ENCODE peak calls at places on chromosomes 16 and 17, in four cellular contexts. C, R, B and Q are unnamed samples.

GRCh38 chr17:35725058-35725457 is 6.4 kb upstream of the RASL10B start:
- DNase-seq in C (no peak), R (no peak), B (no peak), Q (no peak)

GRCh38 chr17:35588196-35588920 is 1.2 kb downstream of the AP2B1 start:
- DNase-seq in C (no peak), R (no peak), B (no peak), Q (no peak)

GRCh38 chr17:4592240-4593005 is 8.1 kb downstream of the SMTNL2 start:
- DNase-seq in C (no peak), R (no peak), B (no peak), Q (no peak)

GRCh38 chr16:70269471-70269870 is 17.7 kb upstream of the EXOSC6 start:
- DNase-seq in C (no peak), R (no peak), B (peak; percentile 6), Q (no peak)

GRCh38 chr17:10198509-10199249 is at the start of gene GAS7:
- DNase-seq in C (no peak), R (no peak), B (no peak), Q (peak; percentile 68)

GRCh38 chr16:78749745-78750268 is 650.4 kb downstream of the WWOX start:
- DNase-seq in C (no peak), R (peak; percentile 41), B (no peak), Q (no peak)

GRCh38 chr16:51638338-51639135 is 487.5 kb upstream of the SALL1 start:
- DNase-seq in C (no peak), R (no peak), B (no peak), Q (no peak)

GRCh38 chr17:14298221-14298994 is 2.5 kb upstream of the HS3ST3B1 start:
- DNase-seq in C (no peak), R (no peak), B (no peak), Q (no peak)

GRCh38 chr16:85523602-85524364 is 89.3 kb upstream of the GSE1 start:
- DNase-seq in C (peak; percentile 82), R (no peak), B (peak; percentile 82), Q (peak; percentile 66)

GRCh38 chr16:81436381-81436780 is 8.2 kb upstream of the CMIP start:
- DNase-seq in C (no peak), R (no peak), B (no peak), Q (no peak)

GRCh38 chr16:68490829-68491575 is 42.7 kb upstream of the SMPD3 start:
- DNase-seq in C (no peak), R (no peak), B (no peak), Q (no peak)

GRCh38 chr16:50035468-50035992 is 10.5 kb downstream of the CNEP1R1 start:
- DNase-seq in C (peak; percentile 93), R (no peak), B (no peak), Q (no peak)

GRCh38 chr16:73196670-73197069 is 148.7 kb upstream of the ZFHX3 start:
- DNase-seq in C (peak; percentile 70), R (peak; percentile 24), B (peak; percentile 64), Q (peak; percentile 81)

GRCh38 chr17:265726-266125 is 84.3 kb upstream of the DOC2B start:
- DNase-seq in C (no peak), R (no peak), B (no peak), Q (no peak)

GRCh38 chr16:57756424-57757325 is 21.1 kb downstream of the KATNB1 start:
- DNase-seq in C (no peak), R (no peak), B (no peak), Q (no peak)

GRCh38 chr17:72567774-72568173 is 447.0 kb downstream of the SOX9 start:
- DNase-seq in C (no peak), R (no peak), B (no peak), Q (no peak)

GRCh38 chr17:40779181-40779909 is 3.0 kb downstream of the KRT27 start:
- DNase-seq in C (peak; percentile 18), R (no peak), B (no peak), Q (peak; percentile 10)

GRCh38 chr17:80931421-80932265 is 60.0 kb upstream of the CHMP6 start:
- DNase-seq in C (no peak), R (no peak), B (no peak), Q (peak; percentile 73)

GRCh38 chr17:4893721-4894560 is 5.4 kb upstream of the C17orf107 start:
- DNase-seq in C (no peak), R (no peak), B (no peak), Q (no peak)

GRCh38 chr17:37742114-37742761 is 2.6 kb downstream of the HNF1B start:
- DNase-seq in C (no peak), R (no peak), B (no peak), Q (no peak)

GRCh38 chr16:54390095-54390494 is 103.5 kb upstream of the IRX3 start:
- DNase-seq in C (no peak), R (no peak), B (no peak), Q (no peak)
- TF ChIP-seq TARDBP in C (no peak), R (no peak), B (no peak), Q (no peak)

DNA sequence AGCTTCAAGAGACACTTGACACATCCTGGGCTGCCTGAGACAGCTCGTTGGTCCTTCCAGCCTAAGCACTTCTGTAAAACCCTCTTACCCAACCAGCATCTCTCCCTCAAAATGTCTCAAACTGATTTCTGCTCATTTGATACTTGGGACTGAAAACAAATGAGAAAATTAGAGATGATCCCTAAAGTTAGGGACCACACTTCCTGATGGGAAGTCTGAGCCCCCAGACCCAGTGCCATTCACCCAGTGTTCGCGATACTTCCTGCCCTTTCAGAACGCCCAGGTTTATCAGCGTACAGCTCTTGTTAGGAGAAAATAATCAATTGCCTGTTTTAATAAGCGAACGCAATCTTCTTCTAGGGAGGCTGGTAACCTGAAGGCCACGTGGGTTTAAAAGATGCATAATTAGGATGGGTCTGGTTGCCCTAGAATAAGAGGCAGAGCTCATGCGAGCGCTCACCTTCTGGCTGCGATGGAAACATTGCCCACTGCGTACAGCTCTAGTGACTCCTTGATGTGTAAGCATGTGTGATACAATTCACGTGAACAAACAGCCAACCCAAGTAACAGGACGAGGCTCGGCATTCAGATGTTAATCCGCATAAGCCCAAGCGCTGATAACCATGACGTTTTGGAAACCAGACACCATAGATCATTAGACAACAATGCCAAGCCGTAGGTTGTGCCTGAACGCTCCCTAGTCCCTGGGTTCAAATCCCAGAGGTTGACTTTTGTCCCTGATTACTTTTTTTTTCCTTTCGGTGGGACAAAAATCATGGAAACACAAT is 213.1 kb downstream of the FOXL1 start:
- DNase-seq in C (no peak), R (no peak), B (no peak), Q (no peak)
- TF ChIP-seq TARDBP in C (no peak), R (no peak), B (no peak), Q (no peak)

GRCh38 chr16:65010136-65010535 is 111.7 kb downstream of the CDH11 start:
- DNase-seq in C (no peak), R (no peak), B (no peak), Q (no peak)
- TF ChIP-seq TARDBP in C (no peak), R (no peak), B (no peak), Q (no peak)

GRCh38 chr17:15446036-15446435 is 21.4 kb downstream of the CDRT4 start:
- DNase-seq in C (no peak), R (no peak), B (peak; percentile 20), Q (peak; percentile 21)
- TF ChIP-seq TARDBP in C (no peak), R (no peak), B (no peak), Q (no peak)

GRCh38 chr16:66422366-66422765 is 4.7 kb upstream of the BEAN1 start:
- DNase-seq in C (no peak), R (no peak), B (no peak), Q (no peak)
- TF ChIP-seq TARDBP in C (no peak), R (no peak), B (no peak), Q (no peak)

DNA sequence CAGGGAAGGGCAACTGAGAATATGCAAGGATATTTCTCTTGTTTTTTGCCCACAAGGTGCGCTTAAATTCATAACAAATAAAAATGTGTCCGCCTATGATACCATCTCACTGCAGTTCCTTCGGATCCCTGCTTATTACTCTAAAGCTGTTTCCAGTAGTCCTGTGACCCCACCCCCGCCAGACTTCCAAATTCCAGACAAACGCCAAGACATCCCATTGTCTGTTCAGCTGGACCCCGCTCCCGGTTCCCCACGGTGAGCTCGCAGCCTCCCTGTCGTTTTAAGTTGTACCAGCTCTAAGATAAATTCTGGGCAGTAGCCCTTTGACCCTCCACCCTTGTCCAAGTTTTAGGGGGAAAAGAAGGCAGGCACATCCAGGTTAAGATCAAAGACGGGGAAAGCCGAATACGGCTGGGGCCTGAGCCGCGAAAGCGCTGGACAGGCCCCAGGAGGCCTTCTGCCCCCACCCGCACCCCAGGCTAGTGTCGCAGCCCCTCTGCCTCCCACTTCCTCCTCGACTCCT is 614 bp downstream of the ARL6IP1 start:
- DNase-seq in C (no peak), R (no peak), B (peak; percentile 28), Q (peak; percentile 20)
- TF ChIP-seq TARDBP in C (no peak), R (no peak), B (no peak), Q (no peak)

GRCh38 chr16:617855-618254 is 12.9 kb upstream of the WFIKKN1 start:
- DNase-seq in C (no peak), R (no peak), B (no peak), Q (no peak)
- TF ChIP-seq TARDBP in C (no peak), R (no peak), B (no peak), Q (no peak)

GRCh38 chr17:50865868-50866260 is 290 bp downstream of the TOB1 start:
- DNase-seq in C (no peak), R (no peak), B (peak; percentile 64), Q (no peak)
- TF ChIP-seq TARDBP in C (no peak), R (no peak), B (no peak), Q (no peak)

DNA sequence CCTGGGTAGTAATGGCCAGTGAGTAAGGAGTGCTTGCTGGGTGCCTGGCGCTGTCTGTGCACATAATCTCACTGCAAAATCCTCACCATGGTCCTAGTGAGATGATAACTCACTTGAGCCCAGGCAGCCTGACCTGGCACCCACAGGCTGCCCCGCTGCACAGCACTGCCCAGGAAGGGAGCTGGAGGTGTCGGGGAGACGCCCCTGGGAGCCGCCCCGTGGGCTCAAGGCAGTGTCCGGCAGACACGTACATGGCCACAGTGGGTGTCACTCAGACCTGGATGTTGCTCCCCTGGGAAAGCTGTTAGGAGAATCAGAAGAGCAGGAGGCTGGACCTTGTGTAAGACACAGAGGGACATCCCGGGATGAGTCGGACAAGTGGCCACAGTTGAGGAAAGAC is 44.2 kb downstream of the BEAN1 start:
- DNase-seq in C (no peak), R (no peak), B (no peak), Q (no peak)
- TF ChIP-seq TARDBP in C (no peak), R (no peak), B (no peak), Q (no peak)